ENCODE peak calls at places on chromosomes 4 and X, in ten cellular contexts. One of them, this sample, is unnamed.

GRCh38 chrX:2767631-2768455 is 16.0 kb downstream of the XG start:
- DNase-seq in NCI-H1436 treated with DMSO at 0.1 percent for 48 hours: no peak
- DNase-seq in CD8-positive, alpha-beta T cell: no peak
- DNase-seq in iris pigment epithelial cell: peak; percentile 58
- DNase-seq in mesendoderm: peak; percentile 87
- DNase-seq in lung: peak; percentile 54
- DNase-seq in T-helper 2 cell: no peak
- DNase-seq in A549: peak; percentile 38
- DNase-seq in heart left ventricle: peak; percentile 58
- DNase-seq in activated CD4-positive, alpha-beta memory T cell treated with anti-CD3 and anti-CD28 coated beads, Interleukin-2, amount 10 ng/mL, durations not matched to agents 7 days and 5 days: no peak
- DNase-seq in this sample: peak; percentile 59

GRCh38 chrX:316351-317325 is 2.0 kb downstream of the GTPBP6 start:
- DNase-seq in NCI-H1436 treated with DMSO at 0.1 percent for 48 hours: no peak
- DNase-seq in CD8-positive, alpha-beta T cell: no peak
- DNase-seq in iris pigment epithelial cell: no peak
- DNase-seq in mesendoderm: no peak
- DNase-seq in lung: no peak
- DNase-seq in T-helper 2 cell: no peak
- DNase-seq in A549: no peak
- DNase-seq in heart left ventricle: peak; percentile 26
- DNase-seq in activated CD4-positive, alpha-beta memory T cell treated with anti-CD3 and anti-CD28 coated beads, Interleukin-2, amount 10 ng/mL, durations not matched to agents 7 days and 5 days: no peak
- DNase-seq in this sample: no peak

GRCh38 chrX:9614016-9614415 is 149.2 kb downstream of the TBL1X start:
- DNase-seq in NCI-H1436 treated with DMSO at 0.1 percent for 48 hours: no peak
- DNase-seq in CD8-positive, alpha-beta T cell: no peak
- DNase-seq in iris pigment epithelial cell: peak; percentile 79
- DNase-seq in mesendoderm: no peak
- DNase-seq in lung: no peak
- DNase-seq in T-helper 2 cell: no peak
- DNase-seq in A549: no peak
- DNase-seq in heart left ventricle: no peak
- DNase-seq in activated CD4-positive, alpha-beta memory T cell treated with anti-CD3 and anti-CD28 coated beads, Interleukin-2, amount 10 ng/mL, durations not matched to agents 7 days and 5 days: no peak
- DNase-seq in this sample: no peak

GRCh38 chr4:1584498-1584897 is 99.6 kb downstream of the FAM53A start:
- DNase-seq in NCI-H1436 treated with DMSO at 0.1 percent for 48 hours: no peak
- DNase-seq in CD8-positive, alpha-beta T cell: no peak
- DNase-seq in iris pigment epithelial cell: no peak
- DNase-seq in mesendoderm: no peak
- DNase-seq in lung: no peak
- DNase-seq in T-helper 2 cell: no peak
- DNase-seq in A549: no peak
- DNase-seq in heart left ventricle: peak; percentile 4
- DNase-seq in activated CD4-positive, alpha-beta memory T cell treated with anti-CD3 and anti-CD28 coated beads, Interleukin-2, amount 10 ng/mL, durations not matched to agents 7 days and 5 days: no peak
- DNase-seq in this sample: no peak

GRCh38 chr4:156536661-156537060 is 434.9 kb downstream of the PDGFC start:
- DNase-seq in NCI-H1436 treated with DMSO at 0.1 percent for 48 hours: no peak
- DNase-seq in CD8-positive, alpha-beta T cell: no peak
- DNase-seq in iris pigment epithelial cell: peak; percentile 63
- DNase-seq in mesendoderm: peak; percentile 25
- DNase-seq in lung: no peak
- DNase-seq in T-helper 2 cell: no peak
- DNase-seq in A549: no peak
- DNase-seq in heart left ventricle: no peak
- DNase-seq in activated CD4-positive, alpha-beta memory T cell treated with anti-CD3 and anti-CD28 coated beads, Interleukin-2, amount 10 ng/mL, durations not matched to agents 7 days and 5 days: no peak
- DNase-seq in this sample: no peak

GRCh38 chr4:169698331-169698730 is 59.4 kb downstream of the HPF1 start:
- DNase-seq in NCI-H1436 treated with DMSO at 0.1 percent for 48 hours: no peak
- DNase-seq in CD8-positive, alpha-beta T cell: no peak
- DNase-seq in iris pigment epithelial cell: no peak
- DNase-seq in mesendoderm: no peak
- DNase-seq in lung: no peak
- DNase-seq in T-helper 2 cell: no peak
- DNase-seq in A549: no peak
- DNase-seq in heart left ventricle: no peak
- DNase-seq in activated CD4-positive, alpha-beta memory T cell treated with anti-CD3 and anti-CD28 coated beads, Interleukin-2, amount 10 ng/mL, durations not matched to agents 7 days and 5 days: no peak
- DNase-seq in this sample: no peak

GRCh38 chr4:38523054-38523453 is 140.9 kb upstream of the KLF3 start:
- DNase-seq in NCI-H1436 treated with DMSO at 0.1 percent for 48 hours: no peak
- DNase-seq in CD8-positive, alpha-beta T cell: no peak
- DNase-seq in iris pigment epithelial cell: no peak
- DNase-seq in mesendoderm: no peak
- DNase-seq in lung: no peak
- DNase-seq in T-helper 2 cell: peak; percentile 53
- DNase-seq in A549: no peak
- DNase-seq in heart left ventricle: peak; percentile 29
- DNase-seq in activated CD4-positive, alpha-beta memory T cell treated with anti-CD3 and anti-CD28 coated beads, Interleukin-2, amount 10 ng/mL, durations not matched to agents 7 days and 5 days: no peak
- DNase-seq in this sample: no peak

GRCh38 chrX:80812176-80812575 is 2.5 kb upstream of the BRWD3 start:
- DNase-seq in NCI-H1436 treated with DMSO at 0.1 percent for 48 hours: no peak
- DNase-seq in CD8-positive, alpha-beta T cell: peak; percentile 4
- DNase-seq in iris pigment epithelial cell: peak; percentile 45
- DNase-seq in mesendoderm: peak; percentile 76
- DNase-seq in lung: no peak
- DNase-seq in T-helper 2 cell: peak; percentile 64
- DNase-seq in A549: no peak
- DNase-seq in heart left ventricle: peak; percentile 50
- DNase-seq in activated CD4-positive, alpha-beta memory T cell treated with anti-CD3 and anti-CD28 coated beads, Interleukin-2, amount 10 ng/mL, durations not matched to agents 7 days and 5 days: peak; percentile 38
- DNase-seq in this sample: no peak

GRCh38 chr4:83118869-83119268 is 4.3 kb upstream of the PLAC8 start:
- DNase-seq in NCI-H1436 treated with DMSO at 0.1 percent for 48 hours: no peak
- DNase-seq in CD8-positive, alpha-beta T cell: no peak
- DNase-seq in iris pigment epithelial cell: peak; percentile 41
- DNase-seq in mesendoderm: no peak
- DNase-seq in lung: no peak
- DNase-seq in T-helper 2 cell: no peak
- DNase-seq in A549: no peak
- DNase-seq in heart left ventricle: no peak
- DNase-seq in activated CD4-positive, alpha-beta memory T cell treated with anti-CD3 and anti-CD28 coated beads, Interleukin-2, amount 10 ng/mL, durations not matched to agents 7 days and 5 days: no peak
- DNase-seq in this sample: no peak

GRCh38 chr4:2089222-2089621 is 30.1 kb downstream of the NAT8L start:
- DNase-seq in NCI-H1436 treated with DMSO at 0.1 percent for 48 hours: no peak
- DNase-seq in CD8-positive, alpha-beta T cell: no peak
- DNase-seq in iris pigment epithelial cell: no peak
- DNase-seq in mesendoderm: no peak
- DNase-seq in lung: no peak
- DNase-seq in T-helper 2 cell: no peak
- DNase-seq in A549: no peak
- DNase-seq in heart left ventricle: no peak
- DNase-seq in activated CD4-positive, alpha-beta memory T cell treated with anti-CD3 and anti-CD28 coated beads, Interleukin-2, amount 10 ng/mL, durations not matched to agents 7 days and 5 days: no peak
- DNase-seq in this sample: no peak

GRCh38 chr4:40918330-40918729 is 168.6 kb downstream of the NSUN7 start:
- DNase-seq in NCI-H1436 treated with DMSO at 0.1 percent for 48 hours: no peak
- DNase-seq in CD8-positive, alpha-beta T cell: no peak
- DNase-seq in iris pigment epithelial cell: peak; percentile 90
- DNase-seq in mesendoderm: no peak
- DNase-seq in lung: peak; percentile 71
- DNase-seq in T-helper 2 cell: no peak
- DNase-seq in A549: no peak
- DNase-seq in heart left ventricle: peak; percentile 80
- DNase-seq in activated CD4-positive, alpha-beta memory T cell treated with anti-CD3 and anti-CD28 coated beads, Interleukin-2, amount 10 ng/mL, durations not matched to agents 7 days and 5 days: no peak
- DNase-seq in this sample: peak; percentile 88

GRCh38 chrX:39760930-39761329 is 336.8 kb downstream of the BCOR start:
- DNase-seq in NCI-H1436 treated with DMSO at 0.1 percent for 48 hours: no peak
- DNase-seq in CD8-positive, alpha-beta T cell: no peak
- DNase-seq in iris pigment epithelial cell: no peak
- DNase-seq in mesendoderm: no peak
- DNase-seq in lung: no peak
- DNase-seq in T-helper 2 cell: no peak
- DNase-seq in A549: no peak
- DNase-seq in heart left ventricle: no peak
- DNase-seq in activated CD4-positive, alpha-beta memory T cell treated with anti-CD3 and anti-CD28 coated beads, Interleukin-2, amount 10 ng/mL, durations not matched to agents 7 days and 5 days: no peak
- DNase-seq in this sample: no peak

GRCh38 chr4:148998719-148999118 is 556.5 kb upstream of the NR3C2 start:
- DNase-seq in NCI-H1436 treated with DMSO at 0.1 percent for 48 hours: no peak
- DNase-seq in CD8-positive, alpha-beta T cell: no peak
- DNase-seq in iris pigment epithelial cell: peak; percentile 15
- DNase-seq in mesendoderm: peak; percentile 70
- DNase-seq in lung: no peak
- DNase-seq in T-helper 2 cell: no peak
- DNase-seq in A549: no peak
- DNase-seq in heart left ventricle: no peak
- DNase-seq in activated CD4-positive, alpha-beta memory T cell treated with anti-CD3 and anti-CD28 coated beads, Interleukin-2, amount 10 ng/mL, durations not matched to agents 7 days and 5 days: no peak
- DNase-seq in this sample: no peak

GRCh38 chr4:122758033-122758432 is 25.5 kb downstream of the BBS12 start:
- DNase-seq in NCI-H1436 treated with DMSO at 0.1 percent for 48 hours: no peak
- DNase-seq in CD8-positive, alpha-beta T cell: no peak
- DNase-seq in iris pigment epithelial cell: no peak
- DNase-seq in mesendoderm: peak; percentile 50
- DNase-seq in lung: no peak
- DNase-seq in T-helper 2 cell: peak; percentile 32
- DNase-seq in A549: no peak
- DNase-seq in heart left ventricle: no peak
- DNase-seq in activated CD4-positive, alpha-beta memory T cell treated with anti-CD3 and anti-CD28 coated beads, Interleukin-2, amount 10 ng/mL, durations not matched to agents 7 days and 5 days: no peak
- DNase-seq in this sample: no peak

GRCh38 chr4:132180020-132180427 is 969.1 kb upstream of the PCDH10 start:
- DNase-seq in NCI-H1436 treated with DMSO at 0.1 percent for 48 hours: no peak
- DNase-seq in CD8-positive, alpha-beta T cell: no peak
- DNase-seq in iris pigment epithelial cell: peak; percentile 64
- DNase-seq in mesendoderm: no peak
- DNase-seq in lung: no peak
- DNase-seq in T-helper 2 cell: no peak
- DNase-seq in A549: no peak
- DNase-seq in heart left ventricle: no peak
- DNase-seq in activated CD4-positive, alpha-beta memory T cell treated with anti-CD3 and anti-CD28 coated beads, Interleukin-2, amount 10 ng/mL, durations not matched to agents 7 days and 5 days: no peak
- DNase-seq in this sample: no peak

GRCh38 chr4:39464886-39465501 is 6.1 kb downstream of the LIAS start:
- DNase-seq in NCI-H1436 treated with DMSO at 0.1 percent for 48 hours: no peak
- DNase-seq in CD8-positive, alpha-beta T cell: no peak
- DNase-seq in iris pigment epithelial cell: peak; percentile 92
- DNase-seq in mesendoderm: no peak
- DNase-seq in lung: no peak
- DNase-seq in T-helper 2 cell: peak; percentile 56
- DNase-seq in A549: peak; percentile 62
- DNase-seq in heart left ventricle: no peak
- DNase-seq in activated CD4-positive, alpha-beta memory T cell treated with anti-CD3 and anti-CD28 coated beads, Interleukin-2, amount 10 ng/mL, durations not matched to agents 7 days and 5 days: no peak
- DNase-seq in this sample: no peak

GRCh38 chrX:41919870-41920269 is 3.5 kb downstream of the CASK start:
- DNase-seq in NCI-H1436 treated with DMSO at 0.1 percent for 48 hours: no peak
- DNase-seq in CD8-positive, alpha-beta T cell: no peak
- DNase-seq in iris pigment epithelial cell: no peak
- DNase-seq in mesendoderm: no peak
- DNase-seq in lung: no peak
- DNase-seq in T-helper 2 cell: no peak
- DNase-seq in A549: no peak
- DNase-seq in heart left ventricle: no peak
- DNase-seq in activated CD4-positive, alpha-beta memory T cell treated with anti-CD3 and anti-CD28 coated beads, Interleukin-2, amount 10 ng/mL, durations not matched to agents 7 days and 5 days: no peak
- DNase-seq in this sample: no peak

GRCh38 chrX:74449322-74449936 is 28.1 kb downstream of the SLC16A2 start:
- DNase-seq in NCI-H1436 treated with DMSO at 0.1 percent for 48 hours: no peak
- DNase-seq in CD8-positive, alpha-beta T cell: no peak
- DNase-seq in iris pigment epithelial cell: no peak
- DNase-seq in mesendoderm: no peak
- DNase-seq in lung: no peak
- DNase-seq in T-helper 2 cell: peak; percentile 12
- DNase-seq in A549: no peak
- DNase-seq in heart left ventricle: no peak
- DNase-seq in activated CD4-positive, alpha-beta memory T cell treated with anti-CD3 and anti-CD28 coated beads, Interleukin-2, amount 10 ng/mL, durations not matched to agents 7 days and 5 days: no peak
- DNase-seq in this sample: no peak

GRCh38 chr4:41069268-41069667 is 145.1 kb downstream of the APBB2 start:
- DNase-seq in NCI-H1436 treated with DMSO at 0.1 percent for 48 hours: no peak
- DNase-seq in CD8-positive, alpha-beta T cell: no peak
- DNase-seq in iris pigment epithelial cell: no peak
- DNase-seq in mesendoderm: no peak
- DNase-seq in lung: no peak
- DNase-seq in T-helper 2 cell: no peak
- DNase-seq in A549: no peak
- DNase-seq in heart left ventricle: no peak
- DNase-seq in activated CD4-positive, alpha-beta memory T cell treated with anti-CD3 and anti-CD28 coated beads, Interleukin-2, amount 10 ng/mL, durations not matched to agents 7 days and 5 days: no peak
- DNase-seq in this sample: no peak

GRCh38 chr4:99033956-99034355 is 38.4 kb downstream of the METAP1 start:
- DNase-seq in NCI-H1436 treated with DMSO at 0.1 percent for 48 hours: no peak
- DNase-seq in CD8-positive, alpha-beta T cell: no peak
- DNase-seq in iris pigment epithelial cell: peak; percentile 48
- DNase-seq in mesendoderm: peak; percentile 34
- DNase-seq in lung: no peak
- DNase-seq in T-helper 2 cell: no peak
- DNase-seq in A549: no peak
- DNase-seq in heart left ventricle: no peak
- DNase-seq in activated CD4-positive, alpha-beta memory T cell treated with anti-CD3 and anti-CD28 coated beads, Interleukin-2, amount 10 ng/mL, durations not matched to agents 7 days and 5 days: no peak
- DNase-seq in this sample: no peak

GRCh38 chr4:144208074-144208473 is 67.6 kb upstream of the GYPA start:
- DNase-seq in NCI-H1436 treated with DMSO at 0.1 percent for 48 hours: no peak
- DNase-seq in CD8-positive, alpha-beta T cell: no peak
- DNase-seq in iris pigment epithelial cell: no peak
- DNase-seq in mesendoderm: no peak
- DNase-seq in lung: no peak
- DNase-seq in T-helper 2 cell: no peak
- DNase-seq in A549: no peak
- DNase-seq in heart left ventricle: no peak
- DNase-seq in activated CD4-positive, alpha-beta memory T cell treated with anti-CD3 and anti-CD28 coated beads, Interleukin-2, amount 10 ng/mL, durations not matched to agents 7 days and 5 days: no peak
- DNase-seq in this sample: no peak

GRCh38 chr4:165016971-165017370 is 14.8 kb upstream of the TRIM60 start:
- DNase-seq in NCI-H1436 treated with DMSO at 0.1 percent for 48 hours: no peak
- DNase-seq in CD8-positive, alpha-beta T cell: no peak
- DNase-seq in iris pigment epithelial cell: peak; percentile 2
- DNase-seq in mesendoderm: peak; percentile 71
- DNase-seq in lung: no peak
- DNase-seq in T-helper 2 cell: no peak
- DNase-seq in A549: peak; percentile 1
- DNase-seq in heart left ventricle: no peak
- DNase-seq in activated CD4-positive, alpha-beta memory T cell treated with anti-CD3 and anti-CD28 coated beads, Interleukin-2, amount 10 ng/mL, durations not matched to agents 7 days and 5 days: no peak
- DNase-seq in this sample: no peak

GRCh38 chr4:184320630-184321029 is 103.0 kb upstream of the ENPP6 start:
- DNase-seq in NCI-H1436 treated with DMSO at 0.1 percent for 48 hours: no peak
- DNase-seq in CD8-positive, alpha-beta T cell: no peak
- DNase-seq in iris pigment epithelial cell: peak; percentile 46
- DNase-seq in mesendoderm: no peak
- DNase-seq in lung: no peak
- DNase-seq in T-helper 2 cell: no peak
- DNase-seq in A549: no peak
- DNase-seq in heart left ventricle: no peak
- DNase-seq in activated CD4-positive, alpha-beta memory T cell treated with anti-CD3 and anti-CD28 coated beads, Interleukin-2, amount 10 ng/mL, durations not matched to agents 7 days and 5 days: no peak
- DNase-seq in this sample: no peak

GRCh38 chr4:142088906-142089305 is 452.5 kb downstream of the IL15 start:
- DNase-seq in NCI-H1436 treated with DMSO at 0.1 percent for 48 hours: no peak
- DNase-seq in CD8-positive, alpha-beta T cell: no peak
- DNase-seq in iris pigment epithelial cell: peak; percentile 59
- DNase-seq in mesendoderm: no peak
- DNase-seq in lung: no peak
- DNase-seq in T-helper 2 cell: no peak
- DNase-seq in A549: no peak
- DNase-seq in heart left ventricle: no peak
- DNase-seq in activated CD4-positive, alpha-beta memory T cell treated with anti-CD3 and anti-CD28 coated beads, Interleukin-2, amount 10 ng/mL, durations not matched to agents 7 days and 5 days: no peak
- DNase-seq in this sample: no peak

GRCh38 chr4:157128395-157128794 is 52.4 kb downstream of the GLRB start:
- DNase-seq in NCI-H1436 treated with DMSO at 0.1 percent for 48 hours: no peak
- DNase-seq in CD8-positive, alpha-beta T cell: no peak
- DNase-seq in iris pigment epithelial cell: peak; percentile 68
- DNase-seq in mesendoderm: peak; percentile 2
- DNase-seq in lung: no peak
- DNase-seq in T-helper 2 cell: no peak
- DNase-seq in A549: no peak
- DNase-seq in heart left ventricle: no peak
- DNase-seq in activated CD4-positive, alpha-beta memory T cell treated with anti-CD3 and anti-CD28 coated beads, Interleukin-2, amount 10 ng/mL, durations not matched to agents 7 days and 5 days: no peak
- DNase-seq in this sample: no peak

This sample was measured in left lobe of liver.